ENCODE peak calls at places on chromosomes 7 and 10, in five cellular contexts. M is GM23338, J is T-helper 1 cell, F is AG09309, D is astrocyte of the hippocampus. Z is an unnamed sample.

GRCh38 chr10:48579251-48579960 is 25.5 kb downstream of the ARHGAP22 start:
- DNase-seq in M (no peak), J (no peak), F (peak), D (peak), Z (no peak)

GRCh38 chr7:21999896-22000295 is 54.2 kb upstream of the CDCA7L start:
- DNase-seq in M (no peak), J (no peak), F (no peak), D (no peak), Z (no peak)

GRCh38 chr10:3987142-3987974 is 202.3 kb upstream of the KLF6 start:
- DNase-seq in M (no peak), J (no peak), F (no peak), D (peak), Z (no peak)

GRCh38 chr10:6563075-6563474 is 17.0 kb downstream of the PRKCQ start:
- DNase-seq in M (peak), J (peak), F (no peak), D (no peak), Z (no peak)

GRCh38 chr7:57178768-57179139 is 46.5 kb upstream of the ZNF479 start:
- DNase-seq in M (no peak), J (no peak), F (no peak), D (no peak), Z (no peak)

GRCh38 chr7:108294595-108294994 is 161.6 kb downstream of the NRCAM start:
- DNase-seq in M (no peak), J (no peak), F (no peak), D (peak), Z (no peak)

GRCh38 chr7:45922810-45923209 is 1.7 kb upstream of the IGFBP3 start:
- DNase-seq in M (no peak), J (peak), F (no peak), D (peak), Z (no peak)

GRCh38 chr7:44981035-44981706 is 2.4 kb upstream of the MYO1G start:
- DNase-seq in M (peak), J (peak), F (no peak), D (no peak), Z (no peak)

GRCh38 chr10:66836057-66836456 is 89.8 kb upstream of the LRRTM3 start:
- DNase-seq in M (no peak), J (no peak), F (peak), D (peak), Z (no peak)

GRCh38 chr10:11560076-11560709 is 51.3 kb downstream of the USP6NL start:
- DNase-seq in M (no peak), J (no peak), F (no peak), D (no peak), Z (no peak)

GRCh38 chr7:154917214-154918160 is 85.4 kb downstream of the PAXIP1 start:
- DNase-seq in M (no peak), J (no peak), F (no peak), D (no peak), Z (no peak)